ENCODE peak calls at places on chromosomes 4 and X, in nine cellular contexts. C, W, T, A, H, G, F, N and U are unnamed samples.

GRCh38 chr4:108453366-108453765 is 167.0 kb upstream of the RPL34 start:
- DNase-seq in C (no peak), W (no peak), T (no peak), A (no peak), H (no peak), G (no peak), F (no peak), N (no peak), U (no peak)

GRCh38 chr4:8728536-8729407 is 136.2 kb downstream of the CPZ start:
- DNase-seq in C (no peak), W (no peak), T (no peak), A (no peak), H (no peak), G (no peak), F (no peak), N (no peak), U (no peak)

GRCh38 chr4:101230806-101231426 is 116.4 kb downstream of the PPP3CA start:
- DNase-seq in C (no peak), W (no peak), T (no peak), A (no peak), H (no peak), G (no peak), F (no peak), N (peak; percentile 65), U (no peak)

GRCh38 chrX:118420462-118420861 is 74.6 kb downstream of the WDR44 start:
- DNase-seq in C (peak; percentile 7), W (no peak), T (no peak), A (no peak), H (no peak), G (no peak), F (peak; percentile 68), N (peak; percentile 28), U (no peak)

GRCh38 chr4:10664408-10664807 is 20.2 kb downstream of the CLNK start:
- DNase-seq in C (no peak), W (no peak), T (no peak), A (no peak), H (peak; percentile 67), G (no peak), F (no peak), N (peak; percentile 86), U (no peak)

GRCh38 chrX:39850630-39851152 is 247.1 kb downstream of the BCOR start:
- DNase-seq in C (no peak), W (no peak), T (no peak), A (peak; percentile 17), H (peak; percentile 60), G (no peak), F (no peak), N (peak; percentile 52), U (peak; percentile 95)

GRCh38 chr4:143599827-143600226 is 86.3 kb downstream of the SMARCA5 start:
- DNase-seq in C (no peak), W (no peak), T (no peak), A (no peak), H (no peak), G (no peak), F (peak; percentile 35), N (peak; percentile 59), U (no peak)

GRCh38 chrX:9566150-9566621 is 101.3 kb downstream of the TBL1X start:
- DNase-seq in C (peak; percentile 56), W (no peak), T (no peak), A (no peak), H (peak; percentile 58), G (no peak), F (peak; percentile 86), N (peak; percentile 86), U (no peak)

GRCh38 chrX:21638311-21638710 is 19.8 kb downstream of the KLHL34 start:
- DNase-seq in C (no peak), W (no peak), T (no peak), A (no peak), H (no peak), G (no peak), F (no peak), N (peak; percentile 74), U (no peak)

GRCh38 chr4:4480685-4481393 is 61.0 kb downstream of the STX18 start:
- DNase-seq in C (peak; percentile 95), W (no peak), T (no peak), A (no peak), H (no peak), G (no peak), F (peak; percentile 37), N (peak; percentile 84), U (no peak)

GRCh38 chr4:19776929-19777328 is 474.8 kb upstream of the SLIT2 start:
- DNase-seq in C (no peak), W (no peak), T (no peak), A (no peak), H (no peak), G (no peak), F (no peak), N (peak; percentile 39), U (no peak)

GRCh38 chr4:156958276-156959074 is 13.1 kb downstream of the PDGFC start:
- DNase-seq in C (no peak), W (no peak), T (no peak), A (no peak), H (no peak), G (no peak), F (no peak), N (peak; percentile 63), U (no peak)

GRCh38 chrX:150975655-150976390 is 7.3 kb upstream of the HMGB3 start:
- DNase-seq in C (no peak), W (no peak), T (no peak), A (no peak), H (no peak), G (no peak), F (peak; percentile 27), N (no peak), U (no peak)

GRCh38 chr4:166458756-166459155 is 585.7 kb downstream of the TLL1 start:
- DNase-seq in C (no peak), W (no peak), T (no peak), A (no peak), H (no peak), G (no peak), F (no peak), N (peak; percentile 12), U (no peak)

GRCh38 chrX:129529685-129530281 is 6.5 kb upstream of the SMARCA1 start:
- DNase-seq in C (no peak), W (no peak), T (no peak), A (no peak), H (no peak), G (no peak), F (peak; percentile 51), N (peak; percentile 14), U (no peak)

GRCh38 chr4:34731045-34731444 is 1513.3 kb downstream of the ARAP2 start:
- DNase-seq in C (no peak), W (no peak), T (no peak), A (no peak), H (peak; percentile 11), G (no peak), F (no peak), N (no peak), U (no peak)

GRCh38 chrX:95056901-95057300 is 1382.9 kb downstream of the FAM133A start:
- DNase-seq in C (no peak), W (no peak), T (no peak), A (no peak), H (no peak), G (no peak), F (no peak), N (peak; percentile 36), U (no peak)

GRCh38 chr4:2802618-2803531 is 10.0 kb downstream of the SH3BP2 start:
- DNase-seq in C (no peak), W (no peak), T (no peak), A (no peak), H (no peak), G (no peak), F (no peak), N (no peak), U (no peak)

GRCh38 chrX:20252392-20253231 is 14.1 kb downstream of the RPS6KA3 start:
- DNase-seq in C (no peak), W (peak; percentile 37), T (peak; percentile 70), A (peak; percentile 61), H (no peak), G (peak; percentile 72), F (peak; percentile 65), N (peak; percentile 51), U (peak; percentile 54)

GRCh38 chr4:95410387-95411005 is 138.3 kb downstream of the UNC5C start:
- DNase-seq in C (peak; percentile 95), W (no peak), T (no peak), A (no peak), H (no peak), G (no peak), F (no peak), N (no peak), U (no peak)

GRCh38 chrX:39518451-39519212 is 579.1 kb downstream of the BCOR start:
- DNase-seq in C (peak; percentile 15), W (no peak), T (no peak), A (no peak), H (no peak), G (no peak), F (no peak), N (peak; percentile 28), U (no peak)

GRCh38 chrX:16963216-16963615 is 16.8 kb downstream of the REPS2 start:
- DNase-seq in C (no peak), W (no peak), T (no peak), A (no peak), H (no peak), G (no peak), F (no peak), N (no peak), U (no peak)

GRCh38 chr4:178090640-178091411 is 648.6 kb upstream of the AGA start:
- DNase-seq in C (peak; percentile 40), W (no peak), T (no peak), A (no peak), H (no peak), G (no peak), F (no peak), N (no peak), U (no peak)

GRCh38 chrX:45485682-45486081 is 285.0 kb upstream of the DIPK2B start:
- DNase-seq in C (no peak), W (peak; percentile 24), T (no peak), A (no peak), H (peak; percentile 41), G (no peak), F (no peak), N (no peak), U (no peak)